ENCODE peak calls at places on chromosome 7, in five cellular contexts. H is C1 segment of cervical spinal cord; E is NCI-H1092; M is posterior vena cava; V is CD8-positive, alpha-beta T cell. R is an unnamed sample.

GRCh38 chr7:121752706-121753105 is 120.3 kb upstream of the PTPRZ1 start:
- DNase-seq in H (no peak), E (no peak), M (no peak), V (no peak), R (peak)

GRCh38 chr7:37694208-37695080 is 10.9 kb downstream of the GPR141 start:
- DNase-seq in H (peak), E (no peak), M (no peak), V (no peak), R (no peak)

GRCh38 chr7:151806204-151806603 is 70.7 kb downstream of the PRKAG2 start:
- DNase-seq in H (no peak), E (no peak), M (peak), V (no peak), R (no peak)

GRCh38 chr7:44893710-44894135 is 8.4 kb upstream of the PURB start:
- DNase-seq in H (no peak), E (no peak), M (peak), V (no peak), R (no peak)

GRCh38 chr7:2838873-2839578 is 5.1 kb downstream of the GNA12 start:
- DNase-seq in H (no peak), E (no peak), M (no peak), V (no peak), R (no peak)

GRCh38 chr7:25857376-25858067 is 294.5 kb upstream of the NFE2L3 start:
- DNase-seq in H (no peak), E (peak), M (no peak), V (no peak), R (peak)

GRCh38 chr7:71615017-71615416 is 483.1 kb downstream of the GALNT17 start:
- DNase-seq in H (no peak), E (no peak), M (no peak), V (no peak), R (no peak)

GRCh38 chr7:41448104-41448503 is 254.8 kb downstream of the INHBA start:
- DNase-seq in H (no peak), E (no peak), M (no peak), V (no peak), R (no peak)

GRCh38 chr7:3107228-3107763 is 63.6 kb upstream of the CARD11 start:
- DNase-seq in H (no peak), E (no peak), M (peak), V (no peak), R (no peak)

GRCh38 chr7:159084069-159084801 is 60.4 kb downstream of the VIPR2 start:
- DNase-seq in H (no peak), E (no peak), M (peak), V (peak), R (no peak)

GRCh38 chr7:76202666-76203030 is 952 bp downstream of the SRRM3 start:
- DNase-seq in H (no peak), E (no peak), M (no peak), V (no peak), R (no peak)

GRCh38 chr7:150881189-150881588 is 28.9 kb downstream of the AOC1 start:
- DNase-seq in H (no peak), E (no peak), M (no peak), V (no peak), R (no peak)

GRCh38 chr7:48089415-48089975 is 430 bp downstream of the UPP1 start:
- DNase-seq in H (no peak), E (no peak), M (no peak), V (peak), R (no peak)

GRCh38 chr7:111363099-111363498 is 199.2 kb downstream of the IMMP2L start:
- DNase-seq in H (no peak), E (no peak), M (no peak), V (no peak), R (no peak)

GRCh38 chr7:29488977-29489376 is 74.7 kb upstream of the PRR15 start:
- DNase-seq in H (no peak), E (no peak), M (no peak), V (no peak), R (no peak)

GRCh38 chr7:79781716-79782115 is 328.2 kb upstream of the MAGI2 start:
- DNase-seq in H (no peak), E (no peak), M (no peak), V (no peak), R (no peak)

GRCh38 chr7:85033263-85033662 is 153.6 kb downstream of the SEMA3D start:
- DNase-seq in H (no peak), E (no peak), M (no peak), V (no peak), R (no peak)

GRCh38 chr7:44147026-44147881 is 6.1 kb upstream of the MYL7 start:
- DNase-seq in H (peak), E (no peak), M (peak), V (no peak), R (peak)

GRCh38 chr7:47764746-47765145 is 182.8 kb upstream of the TNS3 start:
- DNase-seq in H (no peak), E (no peak), M (no peak), V (no peak), R (no peak)

GRCh38 chr7:111439977-111440376 is 122.3 kb downstream of the IMMP2L start:
- DNase-seq in H (no peak), E (no peak), M (no peak), V (no peak), R (no peak)

GRCh38 chr7:155466814-155467675 is 9.1 kb downstream of the EN2 start:
- DNase-seq in H (no peak), E (peak), M (no peak), V (peak), R (no peak)

R was measured in SHP77.